ENCODE peak calls at places on chromosomes 4 and X, in seven cellular contexts. T, K, I, H, N, B and U are unnamed samples. For H3K4me1, the result is how much of the 10 kb centered on the place peaks cover.

GRCh38 chrX:107659768-107660167 is 31.5 kb downstream of the PRPS1 start:
- DNase-seq in I (no peak), K (peak), H (peak), T (no peak), N (no peak), B (no peak), U (no peak)

GRCh38 chr4:118836763-118837507 is 1.0 kb upstream of the SEC24D start:
- DNase-seq in T (no peak), H (no peak), N (no peak), I (no peak), B (no peak), K (peak), U (no peak)

GRCh38 chrX:9873952-9874351 is 87.7 kb downstream of the SHROOM2 start:
- DNase-seq in K (peak), H (no peak), T (no peak), N (no peak), I (no peak), B (no peak), U (peak)

GRCh38 chr4:128332086-128332485 is 44.5 kb upstream of the PGRMC2 start:
- DNase-seq in N (no peak), I (no peak), B (no peak), T (no peak), H (no peak), K (no peak), U (no peak)

GRCh38 chrX:123835661-123836371 is 24.0 kb upstream of the XIAP start:
- DNase-seq in I (no peak), K (no peak), T (no peak), H (peak), N (no peak), B (no peak), U (peak)

GRCh38 chr4:67393699-67394281 is 151.5 kb downstream of the CENPC start:
- DNase-seq in B (no peak), H (peak), K (peak), T (no peak), N (no peak), I (no peak), U (peak)

GRCh38 chr4:108342325-108342986 is 173.7 kb upstream of the LEF1 start:
- DNase-seq in K (peak), T (no peak), H (no peak), I (no peak), N (no peak), B (no peak), U (no peak)

GRCh38 chrX:8027876-8028275 is 100.7 kb upstream of the PNPLA4 start:
- DNase-seq in I (no peak), H (no peak), T (no peak), N (no peak), B (no peak), K (no peak), U (no peak)

GRCh38 chrX:129877401-129877800 is 28.6 kb upstream of the UTP14A start:
- DNase-seq in N (no peak), T (no peak), B (no peak), I (no peak), H (no peak), K (no peak), U (no peak)

GRCh38 chr4:107991945-107992625 is 2.4 kb downstream of the HADH start:
- DNase-seq in K (no peak), T (no peak), H (no peak), B (no peak), N (no peak), I (no peak), U (no peak)

GRCh38 chr4:158945529-158946108 is 157.3 kb upstream of the RAPGEF2 start:
- DNase-seq in I (no peak), T (no peak), N (no peak), B (no peak), H (no peak), K (no peak), U (no peak)

GRCh38 chr4:73726000-73726399 is 14.4 kb upstream of the CXCL8 start:
- DNase-seq in H (peak), N (no peak), T (no peak), I (no peak), K (no peak), B (no peak), U (peak)

GRCh38 chr4:78781086-78781630 is 5.0 kb downstream of the BMP2K start:
- DNase-seq in H (no peak), N (no peak), I (no peak), K (no peak), T (no peak), B (no peak), U (no peak)

GRCh38 chrX:56794831-56795230 is 65.8 kb downstream of the NBDY start:
- DNase-seq in K (no peak), B (peak), T (no peak), I (no peak), H (no peak), N (no peak), U (no peak)

GRCh38 chrX:71917621-71918341 is 7.1 kb downstream of the NHSL2 start:
- DNase-seq in B (no peak), T (no peak), H (no peak), N (no peak), K (no peak), I (no peak), U (no peak)

GRCh38 chr4:982291-982690 is 4.6 kb upstream of the IDUA start:
- DNase-seq in B (no peak), N (no peak), K (no peak), T (no peak), H (no peak), I (no peak), U (no peak)

GRCh38 chr4:986428-986948 is 356 bp upstream of the IDUA start:
- DNase-seq in B (no peak), N (no peak), I (no peak), H (no peak), T (no peak), K (no peak), U (no peak)

GRCh38 chr4:985123-985830 is 1.6 kb upstream of the IDUA start:
- DNase-seq in H (peak), B (peak), I (no peak), K (peak), N (peak), T (no peak), U (no peak)

GRCh38 chr4:982814-983213 is 4.0 kb upstream of the IDUA start:
- DNase-seq in N (no peak), B (no peak), T (no peak), K (no peak), I (no peak), H (no peak), U (no peak)

GRCh38 chr4:984336-985054 is 2.3 kb upstream of the IDUA start:
- DNase-seq in K (no peak), H (no peak), I (no peak), N (no peak), T (no peak), B (no peak), U (no peak)
- H3K4me3 ChIP-seq in K (peak), H (no peak), I (peak), N (peak), T (no peak), B (peak), U (no peak)

GRCh38 chr4:188016754-188017153 is 21.2 kb downstream of the ZFP42 start:
- DNase-seq in B (no peak), N (no peak), H (no peak), I (no peak), T (no peak), K (no peak), U (no peak)
- H3K4me1 ChIP-seq in B (under half), N (under half), H (under half), I (under half), T (under half), K (under half), U (under half)

GRCh38 chr4:8284391-8284790 is 14.8 kb downstream of the HTRA3 start:
- DNase-seq in T (no peak), H (no peak), I (no peak), N (peak), B (no peak), K (no peak), U (no peak)
- H3K27ac ChIP-seq in T (no peak), H (no peak), I (no peak), N (no peak), B (no peak), K (no peak), U (no peak)

DNA sequence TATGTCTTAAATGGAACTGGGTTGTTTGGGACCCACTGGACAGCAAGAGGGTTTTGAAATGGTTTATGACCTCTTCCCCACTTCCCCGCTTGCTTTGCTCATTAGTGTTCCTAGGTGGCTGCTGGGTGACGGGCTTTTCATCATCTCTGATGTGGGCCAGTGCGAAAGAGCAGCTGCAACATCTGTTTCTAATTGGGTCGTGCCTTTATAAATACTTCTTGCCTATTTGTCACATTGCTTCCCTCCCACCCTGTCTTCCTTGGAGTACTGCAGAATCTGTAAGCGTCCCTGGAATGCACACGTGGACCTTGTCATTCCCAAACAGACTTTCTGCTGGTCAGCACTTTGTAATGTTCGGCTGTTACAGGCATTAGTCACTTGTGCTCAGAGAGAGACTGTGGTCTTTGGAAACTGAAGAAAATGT is 35.2 kb downstream of the SEPTIN11 start:
- DNase-seq in I (peak), N (peak), H (peak), K (no peak), T (peak), B (peak), U (peak)
- H3K4me3 ChIP-seq in I (no peak), N (no peak), H (no peak), K (no peak), T (peak), B (no peak), U (no peak)

DNA sequence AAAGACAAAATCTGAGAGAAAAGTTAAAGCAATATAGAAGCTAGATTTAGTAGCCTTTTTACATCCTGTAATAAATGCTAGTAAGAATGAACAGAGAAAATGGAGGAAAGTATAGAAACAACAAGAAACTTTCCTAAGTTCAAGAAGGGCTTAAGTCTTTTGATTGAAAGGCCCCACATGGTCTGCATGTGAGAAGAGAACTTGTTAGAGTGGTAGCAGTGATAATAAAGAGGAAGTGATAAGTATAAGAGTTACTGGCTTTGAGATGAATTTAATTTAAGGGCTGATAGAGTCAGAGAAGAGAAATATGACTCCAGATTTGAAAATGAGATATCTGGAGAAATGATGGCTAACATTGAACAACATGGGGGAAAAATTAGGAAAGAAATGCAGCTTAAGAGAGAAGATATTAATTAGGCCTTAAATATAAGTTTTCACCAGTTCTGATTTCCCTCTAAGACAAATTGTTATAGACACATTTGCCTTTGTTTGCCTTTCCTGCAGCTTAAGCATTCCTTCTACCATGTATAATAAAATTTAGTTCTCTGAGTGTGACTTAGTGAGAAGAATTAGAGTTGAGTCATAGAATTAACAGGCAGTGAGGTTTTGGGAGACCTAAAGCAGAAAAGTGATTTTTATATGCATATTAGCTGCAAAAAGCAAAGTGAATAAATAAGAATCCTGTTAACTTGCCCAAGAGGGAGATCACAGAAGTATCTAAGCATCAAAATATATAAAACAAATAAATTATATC is 18.4 kb downstream of the ZFX start:
- DNase-seq in H (no peak), B (no peak), N (no peak), K (no peak), I (no peak), T (no peak), U (no peak)
- H3K4me1 ChIP-seq in H (under half), B (under half), N (under half), K (under half), I (under half), T (half or more), U (under half)

GRCh38 chrX:77118686-77119085 is 328.5 kb upstream of the FGF16 start:
- DNase-seq in K (no peak), B (no peak), N (no peak), I (no peak), H (no peak), T (no peak), U (no peak)
- H3K27ac ChIP-seq in K (no peak), B (no peak), N (no peak), I (no peak), H (no peak), T (no peak), U (no peak)

DNA sequence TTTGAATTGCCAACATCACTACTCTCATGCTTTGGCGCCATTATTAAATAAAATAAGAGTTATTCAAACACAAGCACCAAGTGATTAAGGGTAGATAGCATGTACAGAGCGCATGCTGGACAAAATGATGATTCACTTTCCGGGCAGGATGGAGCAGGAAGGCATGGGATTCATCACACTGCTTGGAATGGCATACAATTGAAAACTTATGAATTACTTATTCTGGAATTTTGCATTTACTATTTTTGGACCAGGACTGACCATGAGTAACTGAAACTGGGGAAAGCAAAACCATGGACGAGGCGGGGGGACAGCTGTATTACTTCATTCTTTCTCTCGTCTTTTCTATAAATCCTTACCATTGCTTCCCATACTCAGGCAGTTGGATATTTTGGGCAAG is 28.5 kb upstream of the FGF5 start:
- DNase-seq in H (peak), B (no peak), T (no peak), N (no peak), K (no peak), I (no peak), U (peak)
- H3K4me3 ChIP-seq in H (no peak), B (no peak), T (no peak), N (no peak), K (no peak), I (no peak), U (no peak)

GRCh38 chr4:6349896-6350295 is 80.2 kb downstream of the WFS1 start:
- DNase-seq in I (no peak), H (no peak), T (no peak), K (no peak), B (no peak), N (no peak), U (no peak)

GRCh38 chr4:6354119-6354518 is 84.5 kb downstream of the WFS1 start:
- DNase-seq in T (no peak), I (no peak), K (no peak), B (no peak), H (no peak), N (no peak), U (no peak)

GRCh38 chr4:6352031-6352763 is 82.5 kb downstream of the WFS1 start:
- DNase-seq in N (no peak), I (no peak), B (no peak), T (no peak), H (no peak), K (no peak), U (no peak)

GRCh38 chr4:6350646-6351045 is 81.0 kb downstream of the WFS1 start:
- DNase-seq in T (no peak), N (no peak), B (no peak), H (no peak), K (no peak), I (no peak), U (no peak)

GRCh38 chr4:6351246-6352000 is 81.8 kb downstream of the WFS1 start:
- DNase-seq in B (no peak), T (no peak), H (no peak), K (no peak), I (no peak), N (no peak), U (no peak)
- H3K4me1 ChIP-seq in B (under half), T (under half), H (under half), K (under half), I (under half), N (under half), U (under half)

GRCh38 chr4:141133146-141134006 is at the start of gene RNF150:
- DNase-seq in H (peak), I (peak), T (peak), N (peak), B (peak), K (peak), U (peak)
- H3K27ac ChIP-seq in H (no peak), I (no peak), T (peak), N (peak), B (no peak), K (no peak), U (peak)

GRCh38 chrX:135893294-135893817 is at the start of the genes CT45A10 and SAGE1:
- DNase-seq in K (no peak), N (no peak), B (no peak), H (no peak), T (no peak), I (no peak), U (no peak)
- H3K4me3 ChIP-seq in K (no peak), N (no peak), B (no peak), H (no peak), T (no peak), I (no peak), U (no peak)